ENCODE peak calls at places on chromosomes 4 and X, in ten cellular contexts. E, C, H, F, D, M, Z, J, O and I are unnamed samples.

GRCh38 chr4:173478136-173478860 is 51.7 kb downstream of the HAND2 start:
- DNase-seq in O (no peak), Z (no peak), D (no peak), M (no peak), H (no peak), F (no peak), E (no peak), C (no peak), J (peak), I (no peak)

GRCh38 chr4:115944146-115944905 is 830.9 kb upstream of the NDST4 start:
- DNase-seq in H (no peak), F (no peak), O (peak), E (no peak), M (no peak), J (peak), D (no peak), Z (no peak), C (no peak), I (no peak)

GRCh38 chrX:48893556-48894348 is 3.8 kb downstream of the TIMM17B start:
- DNase-seq in E (no peak), H (no peak), F (no peak), O (no peak), M (no peak), Z (no peak), C (no peak), J (no peak), D (no peak), I (no peak)

GRCh38 chr4:104352211-104352610 is 142.5 kb downstream of the CXXC4 start:
- DNase-seq in C (peak), J (no peak), H (peak), F (no peak), E (no peak), D (no peak), M (no peak), Z (no peak), O (no peak), I (peak)

GRCh38 chr4:1594871-1595788 is 89.0 kb downstream of the FAM53A start:
- DNase-seq in O (no peak), C (no peak), M (no peak), E (no peak), D (no peak), J (no peak), H (no peak), Z (no peak), F (no peak), I (peak)

GRCh38 chr4:55336138-55337034 is 9.7 kb upstream of the SRD5A3 start:
- DNase-seq in F (no peak), C (no peak), Z (no peak), E (no peak), J (no peak), H (no peak), O (no peak), D (no peak), M (no peak), I (no peak)

GRCh38 chr4:10354225-10354624 is 103.0 kb downstream of the ZNF518B start:
- DNase-seq in Z (no peak), C (no peak), O (no peak), J (no peak), F (no peak), E (no peak), D (no peak), M (no peak), H (no peak), I (no peak)

GRCh38 chrX:7132335-7133035 is 15.0 kb upstream of the STS start:
- DNase-seq in O (peak), H (peak), C (peak), E (peak), D (peak), F (no peak), J (peak), M (no peak), Z (no peak), I (no peak)

GRCh38 chr4:84878090-84878489 is 88.4 kb downstream of the WDFY3 start:
- DNase-seq in E (peak), H (peak), D (no peak), Z (no peak), F (no peak), J (peak), M (no peak), C (peak), O (peak), I (no peak)

GRCh38 chrX:8805974-8806373 is 4.8 kb upstream of the FAM9A start:
- DNase-seq in J (no peak), D (no peak), H (no peak), M (no peak), O (no peak), F (no peak), C (no peak), E (no peak), Z (no peak), I (no peak)

GRCh38 chr4:38872620-38873019 is 5.0 kb downstream of the FAM114A1 start:
- DNase-seq in H (peak), F (no peak), E (no peak), D (peak), J (no peak), C (no peak), O (peak), M (no peak), Z (no peak), I (no peak)

GRCh38 chrX:41589634-41590270 is 99.0 kb upstream of the GPR34 start:
- DNase-seq in M (no peak), E (no peak), Z (no peak), J (peak), H (no peak), F (no peak), C (no peak), O (no peak), D (no peak), I (no peak)

GRCh38 chrX:111131572-111131971 is 35.6 kb downstream of the PAK3 start:
- DNase-seq in E (no peak), M (no peak), H (peak), D (no peak), C (no peak), J (peak), O (peak), F (no peak), Z (no peak), I (no peak)

GRCh38 chr4:87521757-87522374 is 7.3 kb downstream of the SPARCL1 start:
- DNase-seq in F (no peak), D (no peak), H (peak), J (peak), C (peak), M (no peak), O (peak), Z (no peak), E (no peak), I (no peak)

GRCh38 chr4:137558951-137559350 is 26.7 kb upstream of the PCDH18 start:
- DNase-seq in F (no peak), H (peak), J (peak), E (no peak), M (no peak), Z (no peak), D (peak), C (no peak), O (peak), I (no peak)

GRCh38 chrX:75522565-75523411 is at the start of gene ZDHHC15:
- DNase-seq in J (peak), F (no peak), E (no peak), M (peak), Z (peak), D (peak), O (no peak), H (peak), C (no peak), I (peak)

GRCh38 chrX:124829930-124830329 is 483.6 kb downstream of the SH2D1A start:
- DNase-seq in F (no peak), Z (no peak), E (no peak), D (no peak), J (no peak), C (no peak), H (peak), O (no peak), M (no peak), I (no peak)

GRCh38 chr4:128979934-128980333 is 113.4 kb downstream of the SCLT1 start:
- DNase-seq in H (peak), D (peak), E (no peak), F (no peak), C (peak), J (peak), Z (no peak), M (no peak), O (peak), I (no peak)

GRCh38 chrX:135740683-135741149 is 27.3 kb downstream of the CT45A3 start:
- DNase-seq in O (peak), J (peak), Z (peak), F (peak), H (no peak), M (peak), D (peak), E (no peak), C (no peak), I (no peak)

GRCh38 chr4:1695913-1696312 is 11.8 kb upstream of the FAM53A start:
- DNase-seq in O (no peak), M (no peak), Z (no peak), C (no peak), D (no peak), H (no peak), F (no peak), E (no peak), J (no peak), I (no peak)

GRCh38 chrX:22134681-22135080 is 102.6 kb downstream of the PHEX start:
- DNase-seq in E (peak), H (peak), O (peak), D (peak), C (peak), M (no peak), Z (no peak), J (peak), F (no peak), I (no peak)

GRCh38 chr4:79294064-79294463 is 31.8 kb downstream of the NAA11 start:
- DNase-seq in O (no peak), E (no peak), D (no peak), H (peak), M (no peak), J (peak), Z (no peak), F (no peak), C (no peak), I (no peak)

GRCh38 chrX:23902419-23902818 is 5.3 kb downstream of the APOO start:
- DNase-seq in J (peak), O (peak), H (peak), Z (no peak), E (peak), D (no peak), C (peak), F (peak), M (no peak), I (no peak)